ENCODE peak calls at places on chromosome 1, in eight cellular contexts. P, X, W, D, J, I, N and U are unnamed samples.

GRCh38 chr1:4053160-4053748 is 153.2 kb upstream of the C1orf174 start:
- DNase-seq in D (no peak), I (no peak), X (no peak), N (no peak), P (no peak), W (no peak), J (no peak), U (no peak)

GRCh38 chr1:28526886-28527285 is 21.0 kb downstream of the RCC1 start:
- DNase-seq in D (no peak), J (no peak), X (no peak), P (no peak), N (no peak), W (no peak), I (peak), U (no peak)

GRCh38 chr1:244768186-244768585 is 67.3 kb upstream of the COX20 start:
- DNase-seq in J (no peak), D (no peak), W (no peak), I (peak), X (no peak), P (no peak), N (no peak), U (no peak)

GRCh38 chr1:25565188-25565591 is 21.8 kb downstream of the LDLRAP1 start:
- DNase-seq in J (no peak), X (no peak), N (no peak), W (peak), P (no peak), I (peak), D (no peak), U (no peak)

GRCh38 chr1:236284291-236284711 is 2.5 kb upstream of the ERO1B start:
- DNase-seq in N (no peak), I (no peak), W (no peak), J (no peak), X (no peak), D (no peak), P (no peak), U (no peak)

GRCh38 chr1:245247356-245247755 is 92.6 kb downstream of the KIF26B start:
- DNase-seq in I (no peak), N (no peak), X (no peak), P (no peak), D (no peak), W (no peak), J (no peak), U (no peak)

GRCh38 chr1:164561461-164561860 is 2.5 kb downstream of the PBX1 start:
- DNase-seq in X (no peak), P (no peak), I (peak), D (no peak), N (no peak), J (no peak), W (no peak), U (no peak)

GRCh38 chr1:78225153-78225552 is 179.4 kb downstream of the GIPC2 start:
- DNase-seq in D (no peak), I (no peak), N (no peak), X (no peak), P (no peak), W (no peak), J (no peak), U (no peak)

GRCh38 chr1:31830511-31830910 is 14.7 kb upstream of the SPOCD1 start:
- DNase-seq in P (no peak), X (no peak), I (no peak), J (no peak), D (no peak), N (no peak), W (no peak), U (no peak)

GRCh38 chr1:45430486-45430885 is 60.5 kb downstream of the TESK2 start:
- DNase-seq in J (no peak), D (no peak), P (no peak), W (no peak), X (no peak), I (no peak), N (no peak), U (no peak)

GRCh38 chr1:117967472-117967871 is 37.9 kb downstream of the WDR3 start:
- DNase-seq in X (no peak), I (peak), J (no peak), N (no peak), P (no peak), W (no peak), D (no peak), U (no peak)

GRCh38 chr1:168230709-168231108 is 4.9 kb downstream of the SFT2D2 start:
- DNase-seq in I (no peak), W (no peak), D (no peak), N (no peak), X (no peak), P (no peak), J (no peak), U (no peak)

GRCh38 chr1:145782166-145783099 is 41.5 kb downstream of the RNF115 start:
- DNase-seq in N (no peak), W (no peak), X (no peak), D (no peak), P (no peak), I (peak), J (no peak), U (no peak)

GRCh38 chr1:211648980-211649934 is 26.2 kb downstream of the NEK2 start:
- DNase-seq in D (no peak), X (no peak), J (no peak), W (no peak), P (peak), N (peak), I (no peak), U (no peak)

GRCh38 chr1:6672558-6672957 is 29.1 kb downstream of the DNAJC11 start:
- DNase-seq in N (no peak), D (no peak), W (no peak), P (peak), I (no peak), J (no peak), X (no peak), U (no peak)

GRCh38 chr1:75855010-75855409 is 58.3 kb downstream of the MSH4 start:
- DNase-seq in X (no peak), J (no peak), N (no peak), D (no peak), W (no peak), I (peak), P (no peak), U (no peak)

GRCh38 chr1:78649628-78650027 is at the start of gene IFI44:
- DNase-seq in W (peak), N (peak), P (peak), X (no peak), D (no peak), J (peak), I (peak), U (no peak)

DNA sequence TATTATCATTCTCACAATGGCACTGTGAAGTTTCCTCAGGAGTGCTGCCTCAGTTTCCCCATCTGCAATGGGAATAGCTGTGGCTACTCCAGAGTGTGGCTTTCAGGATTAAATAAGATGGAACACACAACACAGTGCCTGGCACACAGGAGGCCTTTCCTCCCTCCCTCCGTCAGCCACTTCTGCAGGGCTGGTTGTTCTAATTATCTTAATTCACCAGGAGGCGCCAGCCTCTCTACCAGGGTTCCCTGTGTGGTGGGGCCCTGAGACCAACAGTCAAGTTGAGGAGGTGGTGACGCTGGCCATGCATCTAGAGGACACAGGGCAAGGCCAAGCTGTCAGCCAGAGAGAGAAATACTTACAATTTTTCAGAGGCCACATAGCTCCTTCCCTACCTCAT is 6.3 kb upstream of the FOXO6 start:
- DNase-seq in I (no peak), P (no peak), W (no peak), D (no peak), J (no peak), X (no peak), N (no peak), U (no peak)
- TF ChIP-seq CTCF in I (no peak), P (no peak), W (no peak), D (no peak), J (no peak), X (no peak), N (no peak), U (no peak)

GRCh38 chr1:18606443-18607288 is 24.0 kb upstream of the PAX7 start:
- DNase-seq in D (no peak), P (no peak), W (no peak), J (no peak), X (peak), N (no peak), I (no peak), U (no peak)

GRCh38 chr1:18607289-18607760 is 23.3 kb upstream of the PAX7 start:
- DNase-seq in D (no peak), I (no peak), W (no peak), N (no peak), X (no peak), J (no peak), P (no peak), U (no peak)

GRCh38 chr1:18611311-18611710 is 19.3 kb upstream of the PAX7 start:
- DNase-seq in N (no peak), X (no peak), W (no peak), D (no peak), P (no peak), I (no peak), J (no peak), U (no peak)

GRCh38 chr1:18612088-18612487 is 18.6 kb upstream of the PAX7 start:
- DNase-seq in X (no peak), I (no peak), W (no peak), J (no peak), N (no peak), P (no peak), D (no peak), U (no peak)

GRCh38 chr1:18608534-18608933 is 22.1 kb upstream of the PAX7 start:
- DNase-seq in P (no peak), D (no peak), J (no peak), I (no peak), W (no peak), X (no peak), N (no peak), U (no peak)
- TF ChIP-seq CTCF in P (no peak), D (peak), J (no peak), I (no peak), W (no peak), X (no peak), N (no peak), U (peak)

GRCh38 chr1:30184393-30185141 is 538.8 kb downstream of the MATN1 start:
- DNase-seq in P (no peak), X (no peak), W (no peak), D (no peak), J (no peak), N (no peak), I (no peak), U (no peak)
- TF ChIP-seq CTCF in P (no peak), X (no peak), W (no peak), D (no peak), J (no peak), N (no peak), I (no peak), U (no peak)

DNA sequence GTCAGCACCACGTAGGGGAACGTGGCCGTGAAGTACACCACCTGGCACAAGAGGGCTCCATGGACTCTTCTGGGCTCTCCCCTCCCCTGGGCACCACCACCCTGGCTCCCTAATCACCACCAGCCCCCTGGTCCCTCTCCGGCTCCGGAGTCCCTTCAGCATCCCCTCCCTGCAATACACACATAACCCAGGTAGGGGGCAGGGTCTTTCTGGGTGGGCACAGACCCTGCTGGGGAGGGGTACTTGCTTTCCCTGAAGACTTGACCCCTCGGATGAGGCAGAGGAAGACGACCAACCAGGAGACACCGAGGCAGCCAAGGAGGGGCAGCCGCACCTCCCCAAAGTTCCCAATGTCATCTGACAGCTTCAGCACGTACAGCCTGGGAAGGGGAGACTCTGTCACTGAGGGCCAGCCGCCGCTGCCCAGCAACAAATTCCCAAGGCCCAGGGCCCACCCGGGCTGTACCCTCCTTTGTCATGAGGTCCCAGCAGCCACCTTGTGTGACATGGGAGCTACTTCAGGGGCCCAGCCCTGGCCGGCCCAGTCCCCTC is 11.3 kb downstream of the CCDC24 start:
- DNase-seq in J (no peak), X (no peak), D (no peak), P (no peak), N (no peak), W (no peak), I (no peak), U (no peak)
- TF ChIP-seq CTCF in J (no peak), X (no peak), D (peak), P (no peak), N (no peak), W (no peak), I (peak), U (peak)